ENCODE peak calls at places on chromosomes 2 and 18, in four cellular contexts. One of them, this sample, is unnamed.

GRCh38 chr2:152920846-152921245 is 202.4 kb downstream of the ARL6IP6 start:
- DNase-seq in SJSA1: no peak
- DNase-seq in lower lobe of right lung: no peak
- DNase-seq in GM06990: no peak
- DNase-seq in this sample: no peak

GRCh38 chr18:47204908-47205522 is 28.9 kb upstream of the IER3IP1 start:
- DNase-seq in GM06990: no peak
- DNase-seq in lower lobe of right lung: no peak
- DNase-seq in SJSA1: no peak
- DNase-seq in this sample: no peak

GRCh38 chr2:15117409-15118030 is 443.6 kb downstream of the NBAS start:
- DNase-seq in lower lobe of right lung: no peak
- DNase-seq in SJSA1: no peak
- DNase-seq in GM06990: no peak
- DNase-seq in this sample: no peak

GRCh38 chr18:48667276-48668254 is 128.7 kb downstream of the CTIF start:
- DNase-seq in lower lobe of right lung: no peak
- DNase-seq in SJSA1: no peak
- DNase-seq in GM06990: no peak
- DNase-seq in this sample: no peak

GRCh38 chr2:120180066-120180465 is 43.1 kb downstream of the TMEM185B start:
- DNase-seq in SJSA1: no peak
- DNase-seq in lower lobe of right lung: no peak
- DNase-seq in GM06990: no peak
- DNase-seq in this sample: no peak

GRCh38 chr2:232526296-232527055 is 516 bp downstream of the CHRND start:
- DNase-seq in lower lobe of right lung: no peak
- DNase-seq in GM06990: no peak
- DNase-seq in SJSA1: no peak
- DNase-seq in this sample: no peak

GRCh38 chr2:135162377-135162776 is 110.3 kb downstream of the RAB3GAP1 start:
- DNase-seq in lower lobe of right lung: no peak
- DNase-seq in SJSA1: no peak
- DNase-seq in GM06990: no peak
- DNase-seq in this sample: no peak

GRCh38 chr18:53148056-53148574 is 808.1 kb downstream of the DCC start:
- DNase-seq in SJSA1: no peak
- DNase-seq in GM06990: no peak
- DNase-seq in lower lobe of right lung: no peak
- DNase-seq in this sample: no peak

GRCh38 chr2:96344011-96344410 is 8.4 kb downstream of the NCAPH start:
- DNase-seq in SJSA1: no peak
- DNase-seq in lower lobe of right lung: no peak
- DNase-seq in GM06990: peak; percentile 55
- DNase-seq in this sample: peak; percentile 72

GRCh38 chr2:173347305-173348168 is 7.1 kb upstream of the CDCA7 start:
- DNase-seq in lower lobe of right lung: no peak
- DNase-seq in SJSA1: no peak
- DNase-seq in GM06990: peak; percentile 58
- DNase-seq in this sample: no peak

GRCh38 chr2:1564506-1564905 is 151.2 kb downstream of the TPO start:
- DNase-seq in SJSA1: no peak
- DNase-seq in GM06990: no peak
- DNase-seq in lower lobe of right lung: no peak
- DNase-seq in this sample: no peak

GRCh38 chr2:225103737-225104141 is 61.5 kb upstream of the DOCK10 start:
- DNase-seq in GM06990: no peak
- DNase-seq in lower lobe of right lung: no peak
- DNase-seq in SJSA1: peak; percentile 56
- DNase-seq in this sample: no peak

GRCh38 chr2:203808041-203808750 is 59.4 kb upstream of the CTLA4 start:
- DNase-seq in SJSA1: peak; percentile 83
- DNase-seq in lower lobe of right lung: no peak
- DNase-seq in GM06990: no peak
- DNase-seq in this sample: no peak

GRCh38 chr2:68774569-68775271 is 40.1 kb downstream of the ARHGAP25 start:
- DNase-seq in lower lobe of right lung: peak; percentile 87
- DNase-seq in GM06990: peak; percentile 80
- DNase-seq in SJSA1: no peak
- DNase-seq in this sample: peak; percentile 78

GRCh38 chr2:94870392-94871225 is 621 bp upstream of the TEKT4 start:
- DNase-seq in GM06990: no peak
- DNase-seq in SJSA1: no peak
- DNase-seq in lower lobe of right lung: peak; percentile 34
- DNase-seq in this sample: no peak

GRCh38 chr2:62505649-62506420 is at the start of gene TMEM17:
- DNase-seq in lower lobe of right lung: peak; percentile 93
- DNase-seq in GM06990: peak; percentile 78
- DNase-seq in SJSA1: peak; percentile 94
- DNase-seq in this sample: peak; percentile 37

GRCh38 chr18:23573948-23574431 is 12.3 kb downstream of the NPC1 start:
- DNase-seq in GM06990: no peak
- DNase-seq in lower lobe of right lung: peak; percentile 60
- DNase-seq in SJSA1: peak; percentile 65
- DNase-seq in this sample: no peak

GRCh38 chr18:59238385-59238784 is 18.4 kb downstream of the GRP start:
- DNase-seq in GM06990: no peak
- DNase-seq in lower lobe of right lung: no peak
- DNase-seq in SJSA1: no peak
- DNase-seq in this sample: no peak

GRCh38 chr18:41647914-41648313 is 307.1 kb upstream of the PIK3C3 start:
- DNase-seq in GM06990: no peak
- DNase-seq in SJSA1: no peak
- DNase-seq in lower lobe of right lung: no peak
- DNase-seq in this sample: no peak

GRCh38 chr18:3264362-3264761 is 2.4 kb downstream of the MYL12B start:
- DNase-seq in GM06990: no peak
- DNase-seq in SJSA1: no peak
- DNase-seq in lower lobe of right lung: no peak
- DNase-seq in this sample: no peak

GRCh38 chr18:1624612-1625011 is 719.9 kb downstream of the ADCYAP1 start:
- DNase-seq in SJSA1: no peak
- DNase-seq in GM06990: no peak
- DNase-seq in lower lobe of right lung: no peak
- DNase-seq in this sample: no peak

DNA sequence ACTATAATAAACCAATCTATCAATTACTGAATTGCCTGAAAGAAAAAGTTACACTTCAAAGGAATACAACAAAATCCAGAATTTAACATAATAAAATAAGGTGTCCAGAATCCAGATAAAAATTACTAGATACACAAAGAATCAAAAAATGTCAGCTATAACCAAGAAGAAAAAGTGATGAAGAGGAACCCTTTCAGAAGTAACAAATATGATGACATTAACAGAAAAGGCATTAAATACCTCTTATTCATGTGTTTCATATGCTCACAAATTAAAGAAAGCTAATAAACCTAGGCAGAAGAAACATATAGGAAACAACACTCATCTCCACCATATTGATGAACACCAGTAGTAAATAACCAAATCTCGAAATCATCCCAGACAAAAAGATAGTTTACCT is 722.8 kb downstream of the ADCYAP1 start:
- DNase-seq in SJSA1: no peak
- DNase-seq in GM06990: no peak
- DNase-seq in lower lobe of right lung: no peak
- DNase-seq in this sample: no peak
- H3K4me3 ChIP-seq in SJSA1: no peak overlapping the region
- H3K4me3 ChIP-seq in GM06990: no peak overlapping the region
- H3K4me3 ChIP-seq in lower lobe of right lung: no peak overlapping the region
- H3K4me3 ChIP-seq in this sample: no peak overlapping the region

GRCh38 chr2:241064008-241064801 is 37.9 kb downstream of the MTERF4 start:
- DNase-seq in SJSA1: peak; percentile 51
- DNase-seq in lower lobe of right lung: peak; percentile 71
- DNase-seq in GM06990: peak; percentile 38
- DNase-seq in this sample: no peak
- H3K4me3 ChIP-seq in SJSA1: no peak overlapping the region
- H3K4me3 ChIP-seq in lower lobe of right lung: peak overlapping the region; percentile 38
- H3K4me3 ChIP-seq in GM06990: no peak overlapping the region
- H3K4me3 ChIP-seq in this sample: no peak overlapping the region

DNA sequence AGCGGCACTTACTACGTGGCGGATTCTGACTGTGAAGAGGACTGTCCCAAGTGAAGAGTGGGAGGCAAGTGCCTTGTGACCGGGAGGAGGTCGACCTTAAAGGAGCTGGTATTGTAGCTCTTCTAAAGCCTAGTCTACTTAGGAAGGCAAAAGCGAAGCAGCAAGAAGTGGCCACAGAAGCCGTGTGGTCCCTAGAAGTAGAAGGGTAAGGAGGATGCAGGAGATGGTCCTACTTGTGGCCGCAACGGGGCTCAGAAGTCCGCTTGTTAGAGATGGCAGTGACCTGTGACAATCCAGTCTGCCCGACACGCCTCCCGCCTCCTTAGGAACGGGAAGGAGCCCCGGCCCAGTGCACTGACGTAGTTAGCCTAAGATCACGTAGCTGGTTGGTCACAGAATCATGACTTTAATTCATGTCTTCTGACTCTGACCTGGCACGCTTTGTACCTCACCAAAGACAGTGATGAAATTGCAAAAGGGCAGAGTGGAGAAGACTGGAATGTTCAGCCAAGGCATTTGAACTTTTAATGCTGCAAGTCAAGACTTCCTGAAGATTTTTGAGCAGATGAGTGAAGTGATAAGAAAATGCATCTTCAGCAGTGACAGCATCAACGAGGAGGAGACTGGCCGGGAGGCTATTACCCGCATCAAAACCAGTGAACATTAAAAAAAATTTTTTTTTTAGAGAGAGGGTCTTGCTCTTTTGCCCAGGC is 748 bp upstream of the EIF2AK3 start:
- DNase-seq in lower lobe of right lung: peak; percentile 96
- DNase-seq in GM06990: peak; percentile 85
- DNase-seq in SJSA1: peak; percentile 89
- DNase-seq in this sample: peak; percentile 80
- H3K4me3 ChIP-seq in lower lobe of right lung: peak overlapping the region; percentile 93
- H3K4me3 ChIP-seq in GM06990: peak overlapping the region; percentile 75
- H3K4me3 ChIP-seq in SJSA1: peak overlapping the region; percentile 88
- H3K4me3 ChIP-seq in this sample: peak overlapping the region; percentile 72

DNA sequence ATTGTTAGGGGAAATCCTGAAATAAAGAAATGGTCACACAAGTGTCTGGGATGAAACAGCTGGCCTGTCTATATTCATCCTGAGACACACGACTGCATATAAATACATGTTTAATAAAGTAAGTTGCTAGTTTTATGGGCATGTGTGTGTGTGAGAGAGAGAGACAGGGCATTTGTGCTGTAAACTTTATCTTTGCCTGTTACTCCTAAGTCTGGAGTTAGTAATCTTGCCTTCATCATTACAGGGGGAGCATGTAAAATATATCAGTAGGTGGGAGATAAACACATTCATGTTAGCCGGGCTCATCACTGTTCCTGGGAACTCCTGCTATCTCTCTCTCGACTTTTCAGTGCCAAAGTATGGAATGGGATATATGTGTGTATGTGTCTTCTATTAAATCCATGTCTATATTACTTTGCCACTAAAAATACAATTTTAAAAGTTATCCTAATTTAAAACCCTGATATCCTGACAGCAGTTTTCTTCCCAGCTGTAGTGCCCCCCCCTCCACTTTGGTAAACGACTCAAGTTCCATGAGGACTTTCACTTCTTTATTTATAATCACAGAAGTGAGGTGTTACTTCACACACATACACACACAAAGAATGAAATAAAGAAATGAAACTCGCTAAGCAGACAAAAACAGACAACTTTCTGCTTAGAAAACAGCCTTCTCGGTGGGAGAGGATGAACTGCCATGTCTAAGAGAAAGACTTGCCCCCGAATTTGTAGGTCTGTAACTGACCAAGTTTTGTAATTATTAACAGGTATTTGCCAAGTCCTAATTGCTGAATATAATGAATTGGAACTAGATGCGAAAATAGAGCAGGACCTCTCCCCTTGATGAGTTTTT is 949 bp downstream of the ZEB2 start:
- DNase-seq in lower lobe of right lung: no peak
- DNase-seq in SJSA1: no peak
- DNase-seq in GM06990: no peak
- DNase-seq in this sample: peak; percentile 27
- H3K4me3 ChIP-seq in lower lobe of right lung: peak overlapping the region; percentile 70
- H3K4me3 ChIP-seq in SJSA1: peak overlapping the region; percentile 95
- H3K4me3 ChIP-seq in GM06990: no peak overlapping the region
- H3K4me3 ChIP-seq in this sample: no peak overlapping the region

GRCh38 chr2:57453929-57454328 is 592.7 kb upstream of the VRK2 start:
- DNase-seq in SJSA1: no peak
- DNase-seq in lower lobe of right lung: no peak
- DNase-seq in GM06990: no peak
- DNase-seq in this sample: no peak
- H3K4me3 ChIP-seq in SJSA1: no peak overlapping the region
- H3K4me3 ChIP-seq in lower lobe of right lung: no peak overlapping the region
- H3K4me3 ChIP-seq in GM06990: no peak overlapping the region
- H3K4me3 ChIP-seq in this sample: no peak overlapping the region

DNA sequence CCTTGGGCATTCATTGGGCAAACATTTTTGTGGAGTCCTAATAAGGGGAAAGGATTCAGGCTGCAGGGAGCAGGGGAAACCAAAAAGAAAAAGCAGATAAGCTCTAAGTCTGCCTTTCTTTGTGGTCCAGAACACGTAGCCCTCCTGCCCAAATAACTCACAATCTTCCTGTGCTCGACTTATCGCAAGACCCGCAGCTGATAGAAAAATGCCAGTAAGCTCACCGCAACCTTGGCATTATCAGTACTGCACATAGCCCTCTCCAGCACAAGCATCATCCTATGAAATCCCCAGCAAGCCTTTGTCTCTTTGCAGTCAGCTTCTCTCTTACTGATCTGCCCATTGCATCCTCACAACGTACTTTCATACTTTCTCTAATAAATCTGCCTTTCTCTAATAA is 202.5 kb upstream of the HNRNPA3 start:
- DNase-seq in GM06990: no peak
- DNase-seq in SJSA1: no peak
- DNase-seq in lower lobe of right lung: no peak
- DNase-seq in this sample: no peak
- H3K4me3 ChIP-seq in GM06990: no peak overlapping the region
- H3K4me3 ChIP-seq in SJSA1: no peak overlapping the region
- H3K4me3 ChIP-seq in lower lobe of right lung: no peak overlapping the region
- H3K4me3 ChIP-seq in this sample: no peak overlapping the region

DNA sequence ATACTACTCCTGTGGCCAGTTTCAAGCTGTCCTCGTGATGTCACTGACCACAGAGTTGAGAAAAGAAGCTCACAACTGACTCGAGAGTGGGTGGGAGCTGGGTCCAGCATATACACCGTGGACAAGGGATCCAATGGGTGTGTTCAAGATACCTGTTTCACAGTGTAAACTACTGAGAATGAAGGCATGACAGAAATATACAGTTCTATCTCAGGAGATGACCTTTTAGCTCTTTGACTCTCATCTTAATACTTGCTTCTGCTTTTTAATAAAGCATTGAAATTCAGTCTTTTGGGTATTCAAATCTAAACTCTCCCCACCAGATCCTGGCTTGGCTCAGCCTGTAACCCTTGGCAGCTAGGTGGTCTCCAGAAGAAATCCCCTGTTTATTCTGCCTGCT is 130.1 kb downstream of the MAP2 start:
- DNase-seq in SJSA1: no peak
- DNase-seq in GM06990: no peak
- DNase-seq in lower lobe of right lung: no peak
- DNase-seq in this sample: no peak
- H3K4me3 ChIP-seq in SJSA1: no peak overlapping the region
- H3K4me3 ChIP-seq in GM06990: no peak overlapping the region
- H3K4me3 ChIP-seq in lower lobe of right lung: no peak overlapping the region
- H3K4me3 ChIP-seq in this sample: no peak overlapping the region

DNA sequence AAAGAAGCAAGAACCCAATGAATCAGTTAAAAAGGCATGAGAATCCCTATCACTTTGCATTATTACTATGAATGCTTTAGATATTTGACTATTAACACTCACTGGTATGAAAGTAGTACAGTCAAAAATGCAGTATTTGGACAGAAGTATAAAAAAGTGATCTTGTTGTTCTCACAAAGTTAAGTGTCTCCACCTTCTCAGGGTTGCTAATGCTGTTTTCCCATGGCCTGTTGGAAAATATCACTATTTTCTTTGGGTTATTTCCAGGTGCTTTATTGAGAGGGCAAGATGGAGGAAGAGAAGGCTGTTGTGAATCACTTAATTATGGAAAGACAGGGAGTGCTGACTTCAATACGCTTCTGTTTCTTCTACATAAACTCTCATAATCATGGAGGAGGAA is 13.6 kb upstream of the CREB1 start:
- DNase-seq in lower lobe of right lung: no peak
- DNase-seq in SJSA1: no peak
- DNase-seq in GM06990: no peak
- DNase-seq in this sample: no peak
- H3K4me3 ChIP-seq in lower lobe of right lung: no peak overlapping the region
- H3K4me3 ChIP-seq in SJSA1: no peak overlapping the region
- H3K4me3 ChIP-seq in GM06990: no peak overlapping the region
- H3K4me3 ChIP-seq in this sample: no peak overlapping the region

This sample was measured in GM12864.